ENCODE peak calls at places on chromosome 16, in eight cellular contexts. L, J, Z, E, T, H, O and C are unnamed samples.
A peak's percentile ranks its signal among the peaks of the same experiment; 100 is the strongest.

GRCh38 chr16:78993342-78993741 is 607.2 kb downstream of the MAF start:
- DNase-seq in O (no peak), J (no peak), L (no peak), E (peak; percentile 90), T (no peak), H (no peak), Z (no peak), C (no peak)

GRCh38 chr16:10663146-10663545 is 31.6 kb downstream of the TEKT5 start:
- DNase-seq in O (no peak), L (no peak), E (no peak), T (no peak), Z (no peak), J (no peak), H (no peak), C (no peak)

GRCh38 chr16:28873543-28874201 is 4.6 kb upstream of the ATP2A1 start:
- DNase-seq in E (no peak), J (peak; percentile 76), L (no peak), H (no peak), T (peak; percentile 51), O (no peak), Z (no peak), C (peak; percentile 70)

GRCh38 chr16:56793504-56793903 is 63.6 kb downstream of the NUP93 start:
- DNase-seq in H (no peak), E (no peak), Z (no peak), L (no peak), O (no peak), T (no peak), J (no peak), C (no peak)

GRCh38 chr16:56506941-56507340 is 12.9 kb downstream of the BBS2 start:
- DNase-seq in E (no peak), L (no peak), Z (no peak), O (no peak), H (no peak), J (peak; percentile 36), T (no peak), C (no peak)

GRCh38 chr16:46974352-46974751 is 878 bp upstream of the DNAJA2 start:
- DNase-seq in E (no peak), L (no peak), O (no peak), T (no peak), J (peak; percentile 12), Z (no peak), H (no peak), C (no peak)

GRCh38 chr16:75317101-75317522 is 65.7 kb upstream of the BCAR1 start:
- DNase-seq in L (no peak), E (no peak), O (no peak), J (no peak), T (no peak), H (no peak), Z (peak; percentile 50), C (no peak)

GRCh38 chr16:58152246-58152868 is 23.2 kb upstream of the CFAP20 start:
- DNase-seq in E (no peak), Z (no peak), L (no peak), J (no peak), T (no peak), H (no peak), O (no peak), C (no peak)

GRCh38 chr16:89195521-89196171 is 4.7 kb downstream of the SLC22A31 start:
- DNase-seq in O (no peak), L (no peak), H (no peak), Z (no peak), J (no peak), E (no peak), T (no peak), C (peak; percentile 64)

GRCh38 chr16:89409161-89409711 is 81.1 kb downstream of the ANKRD11 start:
- DNase-seq in J (no peak), T (peak; percentile 71), E (no peak), L (no peak), Z (no peak), H (no peak), O (no peak), C (no peak)

GRCh38 chr16:85372627-85373372 is 240.3 kb upstream of the GSE1 start:
- DNase-seq in E (no peak), L (no peak), H (no peak), Z (peak; percentile 59), T (no peak), J (peak; percentile 88), O (no peak), C (no peak)

GRCh38 chr16:73037845-73038570 is 9.9 kb downstream of the ZFHX3 start:
- DNase-seq in Z (no peak), H (no peak), O (no peak), L (no peak), E (no peak), T (no peak), J (no peak), C (no peak)

GRCh38 chr16:48499822-48500440 is 110.0 kb downstream of the N4BP1 start:
- DNase-seq in J (peak; percentile 73), T (no peak), H (no peak), Z (peak; percentile 56), O (no peak), L (peak; percentile 66), E (peak; percentile 87), C (no peak)

GRCh38 chr16:83336630-83337029 is 471.1 kb upstream of the HSBP1 start:
- DNase-seq in E (peak; percentile 63), O (no peak), T (no peak), H (no peak), Z (no peak), L (no peak), J (peak; percentile 12), C (no peak)

GRCh38 chr16:48617711-48618148 is 7.8 kb upstream of the N4BP1 start:
- DNase-seq in Z (peak; percentile 57), L (no peak), J (peak; percentile 53), O (no peak), H (no peak), E (peak; percentile 94), T (no peak), C (no peak)

GRCh38 chr16:78677332-78677731 is 577.9 kb downstream of the WWOX start:
- DNase-seq in O (no peak), T (no peak), E (no peak), H (no peak), Z (no peak), J (no peak), L (no peak), C (no peak)

GRCh38 chr16:53504665-53505064 is 1.7 kb upstream of the AKTIP start:
- DNase-seq in L (no peak), E (no peak), O (no peak), T (no peak), H (no peak), J (no peak), Z (no peak), C (no peak)

GRCh38 chr16:66927012-66927436 is 1.7 kb upstream of the RRAD start:
- DNase-seq in O (no peak), H (no peak), J (peak; percentile 90), T (no peak), L (no peak), Z (peak; percentile 54), E (no peak), C (peak; percentile 82)

GRCh38 chr16:89651584-89651983 is 5.9 kb downstream of the CHMP1A start:
- DNase-seq in O (no peak), J (no peak), Z (no peak), H (no peak), L (no peak), T (no peak), E (no peak), C (no peak)

GRCh38 chr16:13568803-13569202 is 351.2 kb upstream of the ERCC4 start:
- DNase-seq in J (no peak), T (no peak), O (no peak), H (no peak), L (no peak), E (no peak), Z (no peak), C (no peak)

GRCh38 chr16:59702531-59702930 is 968.4 kb upstream of the GOT2 start:
- DNase-seq in O (no peak), Z (no peak), E (no peak), J (no peak), L (no peak), H (no peak), T (no peak), C (no peak)

GRCh38 chr16:12067714-12068401 is 91.3 kb downstream of the SNX29 start:
- DNase-seq in H (peak; percentile 54), E (peak; percentile 79), O (peak; percentile 70), J (peak; percentile 80), T (peak; percentile 11), Z (no peak), L (peak; percentile 44), C (peak; percentile 57)

GRCh38 chr16:88468289-88469129 is 15.4 kb downstream of the ZFPM1 start:
- DNase-seq in H (peak; percentile 29), L (no peak), Z (peak; percentile 69), E (no peak), O (peak; percentile 76), J (peak; percentile 78), T (no peak), C (no peak)

GRCh38 chr16:70749681-70750601 is 51.0 kb downstream of the VAC14 start:
- DNase-seq in E (no peak), H (peak; percentile 26), O (no peak), Z (no peak), J (no peak), T (no peak), L (no peak), C (no peak)

GRCh38 chr16:59478806-59479205 is 744.7 kb upstream of the GOT2 start:
- DNase-seq in H (no peak), T (no peak), E (no peak), O (no peak), J (peak; percentile 2), L (no peak), Z (no peak), C (no peak)

GRCh38 chr16:78669994-78670393 is 570.5 kb downstream of the WWOX start:
- DNase-seq in J (no peak), E (no peak), L (no peak), H (no peak), T (no peak), O (no peak), Z (peak; percentile 60), C (no peak)

GRCh38 chr16:67923414-67924127 is 8.1 kb downstream of the CTRL start:
- DNase-seq in H (no peak), O (no peak), J (no peak), E (peak; percentile 59), T (no peak), Z (no peak), L (peak; percentile 44), C (no peak)

GRCh38 chr16:81997738-81998137 is 13.5 kb downstream of the SDR42E1 start:
- DNase-seq in L (no peak), H (no peak), E (no peak), Z (no peak), T (no peak), J (peak; percentile 71), O (no peak), C (no peak)

GRCh38 chr16:1561266-1561665 is 27.8 kb downstream of the TMEM204 start:
- DNase-seq in Z (no peak), H (no peak), O (no peak), J (no peak), T (no peak), E (no peak), L (no peak), C (no peak)

GRCh38 chr16:65767125-65767524 is 599.4 kb upstream of the CDH5 start:
- DNase-seq in Z (no peak), T (no peak), J (no peak), E (no peak), O (no peak), L (no peak), H (no peak), C (no peak)

GRCh38 chr16:11253009-11253994 is 2.7 kb downstream of the SOCS1 start:
- DNase-seq in T (peak; percentile 33), H (no peak), J (peak; percentile 50), E (no peak), L (no peak), O (no peak), Z (no peak), C (no peak)